ENCODE peak calls at places on chromosomes 5 and 9, in eight cellular contexts. K is endothelial cell; P is T-helper 1 cell; H is mesenteric fat pad; J is activated naive CD8-positive, alpha-beta T cell treated with anti-CD3 and anti-CD28 coated beads, Interleukin-2, amount 50 U/mL, for 16 hours; E is foreskin keratinocyte; L is HTR-8/SVneo; U is immature natural killer cell. M is an unnamed sample.

GRCh38 chr5:72510610-72511121 is 3.5 kb upstream of the ZNF366 start:
- DNase-seq in K (no peak), P (no peak), H (no peak), J (no peak), E (no peak), L (no peak), U (no peak), M (peak; percentile 71)

GRCh38 chr5:32687167-32687831 is 23.8 kb upstream of the NPR3 start:
- DNase-seq in K (no peak), P (no peak), H (no peak), J (no peak), E (no peak), L (no peak), U (no peak), M (peak; percentile 44)

GRCh38 chr9:3916420-3916819 is 383.4 kb downstream of the GLIS3 start:
- DNase-seq in K (no peak), P (no peak), H (no peak), J (no peak), E (no peak), L (no peak), U (no peak), M (no peak)

GRCh38 chr9:119283118-119283794 is 86.0 kb downstream of the BRINP1 start:
- DNase-seq in K (no peak), P (no peak), H (no peak), J (no peak), E (peak; percentile 3), L (no peak), U (no peak), M (peak; percentile 41)

GRCh38 chr5:17379188-17379951 is 118.7 kb upstream of the TAF11L2 start:
- DNase-seq in K (no peak), P (no peak), H (no peak), J (no peak), E (peak; percentile 17), L (peak; percentile 68), U (no peak), M (no peak)

GRCh38 chr9:23643656-23644258 is 182.3 kb downstream of the ELAVL2 start:
- DNase-seq in K (no peak), P (no peak), H (no peak), J (no peak), E (no peak), L (no peak), U (no peak), M (peak; percentile 9)

GRCh38 chr5:155728146-155728856 is 598.7 kb upstream of the SGCD start:
- DNase-seq in K (peak; percentile 65), P (no peak), H (peak; percentile 87), J (no peak), E (no peak), L (no peak), U (peak; percentile 20), M (peak; percentile 43)

GRCh38 chr5:108606185-108606584 is 141.5 kb upstream of the FER start:
- DNase-seq in K (no peak), P (no peak), H (no peak), J (no peak), E (no peak), L (no peak), U (peak; percentile 5), M (no peak)

GRCh38 chr5:98606961-98607360 is 166.5 kb upstream of the RGMB start:
- DNase-seq in K (no peak), P (no peak), H (no peak), J (no peak), E (no peak), L (no peak), U (no peak), M (no peak)

GRCh38 chr5:96699186-96699820 is 37.1 kb downstream of the CAST start:
- DNase-seq in K (no peak), P (no peak), H (no peak), J (no peak), E (no peak), L (no peak), U (no peak), M (peak; percentile 39)

GRCh38 chr9:132239999-132240859 is 78.4 kb downstream of the NTNG2 start:
- DNase-seq in K (no peak), P (no peak), H (no peak), J (no peak), E (no peak), L (no peak), U (no peak), M (no peak)

GRCh38 chr5:115831163-115831768 is 10.1 kb downstream of the ATG12 start:
- DNase-seq in K (peak; percentile 25), P (no peak), H (no peak), J (no peak), E (no peak), L (peak; percentile 29), U (peak; percentile 32), M (peak; percentile 40)

GRCh38 chr5:5179597-5179996 is 39.5 kb downstream of the ADAMTS16 start:
- DNase-seq in K (no peak), P (no peak), H (no peak), J (no peak), E (no peak), L (no peak), U (no peak), M (no peak)

GRCh38 chr5:57488308-57488955 is 5.8 kb upstream of the ACTBL2 start:
- DNase-seq in K (no peak), P (no peak), H (no peak), J (no peak), E (no peak), L (peak; percentile 43), U (no peak), M (peak; percentile 92)

GRCh38 chr5:115296130-115296997 is at the start of gene CCDC112:
- DNase-seq in K (peak; percentile 63), P (peak; percentile 73), H (peak; percentile 93), J (peak; percentile 49), E (peak; percentile 42), L (peak; percentile 76), U (peak; percentile 64), M (peak; percentile 82)

GRCh38 chr5:72438141-72438540 is 69.1 kb downstream of the ZNF366 start:
- DNase-seq in K (no peak), P (no peak), H (no peak), J (no peak), E (peak; percentile 54), L (no peak), U (no peak), M (no peak)

GRCh38 chr9:122086873-122087272 is 6.2 kb downstream of the TTLL11 start:
- DNase-seq in K (no peak), P (no peak), H (no peak), J (no peak), E (no peak), L (no peak), U (no peak), M (no peak)